ENCODE peak calls at places on chromosomes 11 and 22, in seven cellular contexts. X is sigmoid colon, F is astrocyte of the spinal cord, R is stomach, T is testis, A is uterus, Q is IMR-90. L is an unnamed sample.

GRCh38 chr11:61980783-61981541 is 13.5 kb upstream of the FTH1 start:
- DNase-seq in X (no peak), F (no peak), R (no peak), T (no peak), A (no peak), Q (no peak), L (no peak)

GRCh38 chr22:46578824-46579561 is 41.2 kb upstream of the GRAMD4 start:
- DNase-seq in X (peak), F (peak), R (peak), T (no peak), A (no peak), Q (peak), L (no peak)

GRCh38 chr11:32885556-32885955 is 7.1 kb upstream of the QSER1 start:
- DNase-seq in X (no peak), F (no peak), R (no peak), T (no peak), A (no peak), Q (no peak), L (no peak)

GRCh38 chr11:134592391-134592990 is 180.4 kb upstream of the B3GAT1 start:
- DNase-seq in X (no peak), F (no peak), R (peak), T (peak), A (no peak), Q (no peak), L (no peak)

GRCh38 chr11:68546555-68546954 is 86.0 kb downstream of the PPP6R3 start:
- DNase-seq in X (no peak), F (no peak), R (no peak), T (no peak), A (no peak), Q (peak), L (no peak)

GRCh38 chr11:28834877-28835276 is 726.7 kb downstream of the METTL15 start:
- DNase-seq in X (no peak), F (peak), R (no peak), T (no peak), A (no peak), Q (peak), L (no peak)

GRCh38 chr11:7186190-7186589 is 65.5 kb upstream of the SYT9 start:
- DNase-seq in X (no peak), F (peak), R (no peak), T (no peak), A (no peak), Q (peak), L (no peak)

GRCh38 chr22:25167834-25168601 is 31.6 kb upstream of the CRYBB3 start:
- DNase-seq in X (peak), F (no peak), R (peak), T (no peak), A (no peak), Q (no peak), L (no peak)

GRCh38 chr11:107263865-107264563 is 193.6 kb downstream of the CWF19L2 start:
- DNase-seq in X (no peak), F (no peak), R (no peak), T (no peak), A (no peak), Q (no peak), L (no peak)

GRCh38 chr22:19321757-19322156 is 30.2 kb upstream of the CLTCL1 start:
- DNase-seq in X (no peak), F (no peak), R (no peak), T (no peak), A (no peak), Q (no peak), L (no peak)

GRCh38 chr22:49427341-49427740 is 400.3 kb downstream of the BRD1 start:
- DNase-seq in X (no peak), F (no peak), R (no peak), T (no peak), A (no peak), Q (no peak), L (no peak)

GRCh38 chr22:48334971-48335370 is 1492.7 kb downstream of the BRD1 start:
- DNase-seq in X (peak), F (no peak), R (no peak), T (no peak), A (no peak), Q (no peak), L (no peak)

GRCh38 chr11:3091081-3091845 is 34.0 kb upstream of the CARS1 start:
- DNase-seq in X (peak), F (no peak), R (no peak), T (no peak), A (no peak), Q (no peak), L (no peak)

GRCh38 chr11:8168485-8169257 is at the start of gene RIC3:
- DNase-seq in X (peak), F (no peak), R (peak), T (peak), A (peak), Q (no peak), L (no peak)

GRCh38 chr11:96342131-96342970 is 644 bp downstream of the MAML2 start:
- DNase-seq in X (no peak), F (no peak), R (no peak), T (no peak), A (no peak), Q (no peak), L (no peak)

GRCh38 chr11:96339704-96340554 is 3.1 kb downstream of the MAML2 start:
- DNase-seq in X (no peak), F (peak), R (no peak), T (no peak), A (no peak), Q (peak), L (no peak)

GRCh38 chr11:96340555-96340885 is 2.5 kb downstream of the MAML2 start:
- DNase-seq in X (no peak), F (no peak), R (no peak), T (no peak), A (no peak), Q (peak), L (no peak)

GRCh38 chr11:96342971-96343711 is at the start of gene MAML2:
- DNase-seq in X (peak), F (peak), R (peak), T (peak), A (peak), Q (peak), L (peak)

DNA sequence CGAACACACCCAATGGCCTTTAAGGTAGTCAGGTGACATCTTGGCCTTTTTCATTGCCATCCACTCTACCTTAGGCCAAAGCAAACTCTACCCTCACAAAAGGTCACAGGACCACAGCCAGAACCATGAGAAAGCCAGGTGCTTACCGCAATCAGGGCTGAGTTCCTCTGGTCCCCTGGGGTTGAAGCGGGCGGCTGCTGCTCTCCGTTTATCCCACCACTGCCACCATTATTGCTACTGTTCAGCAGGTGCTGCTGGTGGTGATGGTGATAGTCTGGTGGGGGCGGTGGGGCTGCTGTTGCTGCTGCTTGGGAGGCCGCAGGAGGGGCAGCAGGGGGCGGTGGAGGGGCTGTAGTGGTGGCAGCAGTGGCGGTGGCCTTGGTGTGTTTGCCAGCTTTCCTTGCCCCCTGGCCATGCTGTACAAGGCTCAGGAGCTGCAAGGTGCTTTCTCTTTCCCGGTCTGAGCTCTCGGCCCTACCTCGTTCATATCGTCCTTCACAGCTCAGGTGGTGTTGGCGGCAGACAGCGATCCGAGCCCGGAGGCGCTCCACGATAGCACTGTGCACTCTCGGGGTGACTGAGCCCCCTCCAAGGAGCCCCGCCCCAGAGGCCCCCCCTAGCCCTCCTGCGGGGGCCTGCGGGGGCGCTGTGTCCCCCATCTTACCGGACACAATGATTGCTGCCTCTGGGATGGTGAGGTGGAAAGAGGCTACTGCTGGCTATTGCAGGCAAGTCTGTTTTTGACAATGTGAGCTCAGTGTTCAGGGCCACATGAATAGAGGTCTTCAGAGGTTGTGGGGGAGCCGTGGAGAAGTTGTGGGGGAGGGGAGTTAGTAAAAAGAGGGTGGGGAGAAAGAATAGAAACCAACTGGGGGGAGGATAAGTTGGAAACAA is 1.5 kb downstream of the MAML2 start:
- DNase-seq in X (peak), F (peak), R (peak), T (no peak), A (peak), Q (peak), L (no peak)
- TF ChIP-seq CTCF in X (peak), F (peak), R (peak), T (peak), A (peak), Q (peak), L (peak)

GRCh38 chr11:5449023-5449422 is at the start of gene OR51I2:
- DNase-seq in X (no peak), F (no peak), R (no peak), T (no peak), A (no peak), Q (no peak), L (no peak)

GRCh38 chr11:5449432-5449831 is 309 bp downstream of the OR51I2 start:
- DNase-seq in X (no peak), F (no peak), R (no peak), T (no peak), A (no peak), Q (no peak), L (no peak)

DNA sequence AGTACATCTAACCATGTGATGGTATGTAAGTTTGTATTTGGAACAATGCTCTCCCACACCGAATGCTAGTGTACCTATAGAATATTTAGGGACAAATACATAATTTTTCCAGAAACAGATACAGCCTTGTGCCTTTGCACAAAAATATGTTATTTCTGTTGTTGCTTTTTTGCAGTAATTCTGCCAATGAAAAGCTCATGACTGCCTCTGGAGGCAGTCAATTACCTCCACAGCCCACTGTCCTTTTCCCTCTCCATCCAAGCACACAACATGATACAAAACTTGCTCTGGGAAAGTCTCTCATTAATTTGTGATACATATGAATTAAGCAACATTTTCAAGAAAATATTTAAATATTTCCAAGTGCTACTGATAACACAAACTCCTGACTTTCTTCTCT is 3.6 kb downstream of the OR51I2 start:
- DNase-seq in X (no peak), F (no peak), R (no peak), T (no peak), A (no peak), Q (no peak), L (no peak)
- TF ChIP-seq CTCF in X (no peak), F (no peak), R (no peak), T (no peak), A (no peak), Q (no peak), L (no peak)

GRCh38 chr22:23069502-23070357 is 589 bp upstream of the GNAZ start:
- DNase-seq in X (peak), F (peak), R (peak), T (peak), A (peak), Q (peak), L (peak)
- TF ChIP-seq CTCF in X (no peak), F (no peak), R (no peak), T (peak), A (no peak), Q (no peak), L (no peak)

DNA sequence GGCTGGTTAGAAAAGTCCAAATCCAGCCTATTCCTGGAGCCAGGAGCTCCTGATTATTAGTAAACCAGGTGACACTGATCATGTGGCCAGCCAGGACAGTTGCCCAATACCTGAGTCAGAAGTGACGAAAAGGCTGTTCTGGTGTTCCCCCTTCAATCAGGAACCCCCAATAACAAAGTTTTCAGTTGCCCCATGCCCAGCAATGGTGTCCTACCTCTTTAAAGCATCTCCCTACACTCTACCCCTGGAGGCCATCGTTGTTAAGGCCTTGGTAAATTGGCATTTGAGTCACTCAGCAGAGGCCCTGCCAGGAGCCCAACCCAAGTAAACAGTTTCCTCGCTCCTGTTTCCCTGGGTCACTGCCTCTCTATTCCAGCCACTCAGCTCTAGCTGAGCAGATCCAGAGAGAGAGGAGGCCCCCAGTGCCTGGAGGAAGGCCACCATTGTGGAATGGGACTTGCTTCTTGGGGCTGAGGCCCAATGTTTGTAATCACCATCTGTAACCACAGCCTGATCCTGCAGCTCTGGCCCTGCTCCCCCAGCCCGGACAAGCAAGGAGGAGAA is 25.0 kb downstream of the ARHGAP1 start:
- DNase-seq in X (peak), F (peak), R (peak), T (no peak), A (peak), Q (peak), L (peak)
- TF ChIP-seq CTCF in X (no peak), F (no peak), R (peak), T (no peak), A (no peak), Q (no peak), L (no peak)

GRCh38 chr11:71124127-71124526 is 128.2 kb downstream of the SHANK2 start:
- DNase-seq in X (no peak), F (no peak), R (no peak), T (no peak), A (no peak), Q (no peak), L (no peak)

GRCh38 chr11:71119656-71120269 is 132.6 kb downstream of the SHANK2 start:
- DNase-seq in X (no peak), F (no peak), R (no peak), T (no peak), A (no peak), Q (no peak), L (no peak)

GRCh38 chr11:71118671-71119250 is 133.6 kb downstream of the SHANK2 start:
- DNase-seq in X (no peak), F (no peak), R (no peak), T (no peak), A (no peak), Q (no peak), L (no peak)

GRCh38 chr11:71117311-71117710 is 135.1 kb downstream of the SHANK2 start:
- DNase-seq in X (no peak), F (no peak), R (no peak), T (no peak), A (no peak), Q (no peak), L (no peak)

GRCh38 chr11:71120346-71120963 is 131.9 kb downstream of the SHANK2 start:
- DNase-seq in X (no peak), F (no peak), R (peak), T (no peak), A (no peak), Q (no peak), L (no peak)
- TF ChIP-seq CTCF in X (no peak), F (peak), R (no peak), T (no peak), A (no peak), Q (peak), L (no peak)

L was measured in omental fat pad.